ENCODE peak calls at places on chromosome 1, in seven cellular contexts. R is left ventricle myocardium inferior, Q is mammary epithelial cell, M is NCI-H1436 treated with DMSO at 0.1 percent for 48 hours, P is OCI-M1, E is neuronal stem cell, Y is EH. B is an unnamed sample.

GRCh38 chr1:209884665-209885117 is 53.3 kb upstream of the SYT14 start:
- DNase-seq in R (no peak), Q (peak), M (no peak), P (peak), E (no peak), Y (peak), B (peak)

GRCh38 chr1:9628541-9629444 is 22.7 kb upstream of the PIK3CD start:
- DNase-seq in R (no peak), Q (no peak), M (no peak), P (no peak), E (no peak), Y (no peak), B (no peak)

GRCh38 chr1:82377201-82377884 is 576.6 kb downstream of the ADGRL2 start:
- DNase-seq in R (no peak), Q (peak), M (no peak), P (no peak), E (no peak), Y (no peak), B (no peak)

GRCh38 chr1:230195199-230195598 is 128.2 kb downstream of the GALNT2 start:
- DNase-seq in R (no peak), Q (no peak), M (no peak), P (no peak), E (no peak), Y (no peak), B (no peak)

GRCh38 chr1:118711356-118711755 is 276.8 kb downstream of the TBX15 start:
- DNase-seq in R (no peak), Q (no peak), M (no peak), P (no peak), E (no peak), Y (no peak), B (no peak)

GRCh38 chr1:170618418-170618817 is 45.5 kb upstream of the PRRX1 start:
- DNase-seq in R (no peak), Q (no peak), M (no peak), P (no peak), E (no peak), Y (peak), B (no peak)

GRCh38 chr1:150970818-150971582 is 3.6 kb downstream of the CERS2 start:
- DNase-seq in R (peak), Q (no peak), M (no peak), P (peak), E (no peak), Y (peak), B (no peak)

GRCh38 chr1:198493324-198493723 is 47.2 kb downstream of the ATP6V1G3 start:
- DNase-seq in R (no peak), Q (no peak), M (no peak), P (no peak), E (no peak), Y (peak), B (no peak)

GRCh38 chr1:202662081-202662480 is 48.2 kb downstream of the SYT2 start:
- DNase-seq in R (no peak), Q (no peak), M (no peak), P (no peak), E (no peak), Y (no peak), B (no peak)

GRCh38 chr1:7591565-7591964 is 179.5 kb upstream of the VAMP3 start:
- DNase-seq in R (no peak), Q (no peak), M (no peak), P (no peak), E (no peak), Y (no peak), B (no peak)

GRCh38 chr1:214551052-214551435 is 358 bp downstream of the PTPN14 start:
- DNase-seq in R (peak), Q (no peak), M (no peak), P (no peak), E (peak), Y (no peak), B (no peak)

GRCh38 chr1:21626921-21627339 is 42.2 kb downstream of the RAP1GAP start:
- DNase-seq in R (no peak), Q (peak), M (no peak), P (no peak), E (no peak), Y (peak), B (no peak)

GRCh38 chr1:96374076-96374762 is 347.4 kb upstream of the PTBP2 start:
- DNase-seq in R (no peak), Q (no peak), M (no peak), P (no peak), E (no peak), Y (peak), B (peak)

GRCh38 chr1:94871031-94871430 is 50.9 kb downstream of the SLC44A3 start:
- DNase-seq in R (no peak), Q (peak), M (no peak), P (no peak), E (no peak), Y (peak), B (no peak)

GRCh38 chr1:115679141-115679611 is 37.4 kb downstream of the VANGL1 start:
- DNase-seq in R (peak), Q (peak), M (no peak), P (no peak), E (no peak), Y (peak), B (peak)

B was measured in HFFc6.